ENCODE peak calls at places on chromosomes 6 and 20, in five cellular contexts. One of them, this sample, is unnamed.

GRCh38 chr20:37358366-37359150 is 12.6 kb downstream of the SRC start:
- DNase-seq in lower leg skin: peak
- DNase-seq in AG04450: no peak
- DNase-seq in CD8-positive, alpha-beta memory T cell: no peak
- DNase-seq in germinal center: no peak
- DNase-seq in this sample: no peak

GRCh38 chr6:71460933-71461332 is 172.3 kb downstream of the OGFRL1 start:
- DNase-seq in lower leg skin: no peak
- DNase-seq in AG04450: no peak
- DNase-seq in CD8-positive, alpha-beta memory T cell: no peak
- DNase-seq in germinal center: no peak
- DNase-seq in this sample: no peak

GRCh38 chr20:63409066-63409833 is 48.1 kb upstream of the CHRNA4 start:
- DNase-seq in lower leg skin: no peak
- DNase-seq in AG04450: no peak
- DNase-seq in CD8-positive, alpha-beta memory T cell: no peak
- DNase-seq in germinal center: no peak
- DNase-seq in this sample: no peak

GRCh38 chr6:1313755-1314503 is 2.0 kb downstream of the FOXQ1 start:
- DNase-seq in lower leg skin: no peak
- DNase-seq in AG04450: no peak
- DNase-seq in CD8-positive, alpha-beta memory T cell: no peak
- DNase-seq in germinal center: peak
- DNase-seq in this sample: peak

GRCh38 chr20:219290-220115 is 7.6 kb upstream of the DEFB129 start:
- DNase-seq in lower leg skin: no peak
- DNase-seq in AG04450: no peak
- DNase-seq in CD8-positive, alpha-beta memory T cell: no peak
- DNase-seq in germinal center: no peak
- DNase-seq in this sample: peak

GRCh38 chr20:4117867-4118266 is 102.5 kb upstream of the RNF24 start:
- DNase-seq in lower leg skin: no peak
- DNase-seq in AG04450: no peak
- DNase-seq in CD8-positive, alpha-beta memory T cell: no peak
- DNase-seq in germinal center: no peak
- DNase-seq in this sample: no peak

GRCh38 chr20:43185901-43186300 is 3.8 kb downstream of the PTPRT start:
- DNase-seq in lower leg skin: no peak
- DNase-seq in AG04450: no peak
- DNase-seq in CD8-positive, alpha-beta memory T cell: no peak
- DNase-seq in germinal center: no peak
- DNase-seq in this sample: no peak

GRCh38 chr6:35603326-35604202 is 85.2 kb downstream of the FKBP5 start:
- DNase-seq in lower leg skin: no peak
- DNase-seq in AG04450: no peak
- DNase-seq in CD8-positive, alpha-beta memory T cell: no peak
- DNase-seq in germinal center: no peak
- DNase-seq in this sample: no peak

GRCh38 chr6:87154641-87155271 is 609 bp upstream of the ZNF292 start:
- DNase-seq in lower leg skin: no peak
- DNase-seq in AG04450: peak
- DNase-seq in CD8-positive, alpha-beta memory T cell: peak
- DNase-seq in germinal center: no peak
- DNase-seq in this sample: no peak

This sample was measured in CD4-positive, CD25-positive, alpha-beta regulatory T cell.